ENCODE peak calls at places on chromosomes 2 and 18, in seven cellular contexts. Q is omental fat pad, A is fibroblast of lung, I is AG09319, H is Peyer's patch, N is nephron progenitor cell, L is endodermal cell. W is an unnamed sample.

GRCh38 chr2:76953733-76954347 is 568.3 kb downstream of the LRRTM4 start:
- DNase-seq in A (peak), L (peak), Q (no peak), N (peak), I (no peak), H (peak), W (no peak)

GRCh38 chr18:30444544-30444943 is 598.0 kb downstream of the DSC3 start:
- DNase-seq in Q (no peak), L (no peak), A (no peak), I (no peak), N (no peak), H (no peak), W (no peak)

GRCh38 chr2:182581196-182581935 is 134.7 kb upstream of the DNAJC10 start:
- DNase-seq in A (no peak), N (no peak), Q (no peak), H (no peak), I (no peak), L (no peak), W (no peak)

GRCh38 chr2:161677634-161678033 is 53.4 kb downstream of the SLC4A10 start:
- DNase-seq in N (no peak), I (no peak), Q (no peak), L (no peak), A (no peak), H (no peak), W (no peak)

GRCh38 chr2:162127422-162127821 is 24.6 kb downstream of the GCG start:
- DNase-seq in Q (no peak), I (no peak), A (no peak), L (no peak), N (no peak), H (no peak), W (no peak)

GRCh38 chr18:47928466-47928865 is 2.0 kb downstream of the SMAD2 start:
- DNase-seq in A (peak), Q (no peak), N (no peak), I (no peak), H (no peak), L (no peak), W (no peak)

GRCh38 chr2:40458271-40458794 is 6.4 kb upstream of the SLC8A1 start:
- DNase-seq in I (no peak), Q (no peak), L (no peak), N (no peak), A (no peak), H (no peak), W (no peak)

GRCh38 chr2:240053173-240054155 is at the start of gene OR6B3:
- DNase-seq in L (no peak), Q (no peak), I (no peak), A (no peak), H (no peak), N (no peak), W (no peak)

GRCh38 chr2:182283512-182283911 is 143.3 kb downstream of the PDE1A start:
- DNase-seq in A (no peak), Q (no peak), H (no peak), L (no peak), N (no peak), I (no peak), W (no peak)

GRCh38 chr2:72943540-72944395 is 26.4 kb downstream of the EMX1 start:
- DNase-seq in A (no peak), Q (no peak), I (no peak), H (no peak), L (no peak), N (no peak), W (no peak)

GRCh38 chr2:25310965-25311865 is 30.5 kb downstream of the DNMT3A start:
- DNase-seq in I (no peak), A (no peak), L (peak), Q (no peak), H (peak), N (no peak), W (no peak)

GRCh38 chr2:174606336-174606735 is 8.7 kb upstream of the WIPF1 start:
- DNase-seq in I (no peak), N (no peak), L (no peak), H (no peak), Q (no peak), A (peak), W (no peak)

GRCh38 chr2:132448771-132449170 is 32.2 kb downstream of the GPR39 start:
- DNase-seq in A (peak), N (peak), L (peak), I (no peak), H (peak), Q (no peak), W (no peak)

GRCh38 chr2:46942143-46942526 is 26.5 kb upstream of the MCFD2 start:
- DNase-seq in Q (no peak), N (no peak), L (no peak), H (peak), I (no peak), A (no peak), W (peak)

GRCh38 chr2:82853299-82853698 is 1605.8 kb downstream of the SUCLG1 start:
- DNase-seq in I (no peak), N (no peak), A (no peak), H (no peak), L (no peak), Q (no peak), W (no peak)

GRCh38 chr2:38778686-38779082 is 674 bp downstream of the GEMIN6 start:
- DNase-seq in H (no peak), L (no peak), Q (no peak), A (no peak), N (no peak), I (no peak), W (no peak)

GRCh38 chr2:38775097-38775920 is 2.7 kb upstream of the GEMIN6 start:
- DNase-seq in Q (no peak), N (no peak), A (no peak), I (no peak), L (no peak), H (no peak), W (no peak)

GRCh38 chr2:38771632-38772031 is 6.4 kb upstream of the GEMIN6 start:
- DNase-seq in Q (no peak), I (no peak), N (no peak), L (no peak), H (no peak), A (peak), W (no peak)

GRCh38 chr2:38776531-38776930 is 1.5 kb upstream of the GEMIN6 start:
- DNase-seq in L (no peak), A (no peak), Q (no peak), N (no peak), H (no peak), I (no peak), W (no peak)

GRCh38 chr2:38775921-38776225 is 2.1 kb upstream of the GEMIN6 start:
- DNase-seq in L (no peak), N (no peak), I (no peak), H (no peak), Q (no peak), A (no peak), W (no peak)
- TF ChIP-seq CTCF in L (no peak), N (no peak), I (no peak), H (no peak), Q (no peak), A (no peak), W (no peak)

DNA sequence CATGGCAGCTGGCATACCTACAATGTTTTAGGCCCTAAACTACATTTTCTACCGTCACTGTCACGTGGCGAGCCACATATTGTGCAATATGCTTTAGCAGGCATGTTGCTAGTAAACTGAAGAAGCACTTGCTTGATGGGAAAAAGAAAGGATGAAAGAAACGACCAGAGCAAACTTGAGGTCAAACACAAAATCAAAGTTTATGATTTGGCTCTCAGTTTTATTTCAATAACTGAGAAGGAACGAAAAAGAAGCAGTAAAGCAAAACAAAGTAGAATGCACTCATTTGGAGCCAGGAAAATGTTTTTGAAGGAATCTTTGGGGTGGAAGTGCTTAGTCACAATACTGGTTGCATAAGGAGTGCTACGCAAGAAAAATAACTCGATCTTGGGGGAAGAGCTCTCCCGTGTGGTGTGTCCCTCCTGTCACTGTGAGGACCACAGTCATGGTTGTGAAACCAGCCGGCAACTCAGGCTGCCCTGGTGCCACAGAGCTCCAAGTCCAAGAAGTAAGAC is 349.8 kb downstream of the RBM43 start:
- DNase-seq in Q (peak), N (no peak), A (peak), L (peak), I (peak), H (peak), W (no peak)
- TF ChIP-seq CTCF in Q (no peak), N (no peak), A (peak), L (peak), I (peak), H (no peak), W (no peak)

DNA sequence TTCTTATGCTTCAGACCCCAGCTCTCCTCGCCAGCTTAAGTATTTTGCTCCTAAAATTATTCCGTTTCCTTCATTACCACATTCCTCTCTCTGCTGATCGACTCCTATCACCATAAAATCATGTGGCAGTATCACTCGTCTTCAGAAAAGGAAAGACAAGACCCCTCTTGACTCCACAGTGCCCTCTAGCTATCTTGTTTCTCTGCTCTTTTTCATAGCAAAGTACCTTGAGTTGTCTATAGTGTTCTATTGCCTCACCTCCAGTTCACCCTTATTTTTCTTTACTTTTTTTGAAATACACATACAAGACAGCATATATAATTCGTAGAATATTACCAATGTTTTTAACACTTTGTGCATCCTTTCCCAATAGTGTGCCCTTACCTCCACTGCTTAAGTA is 273.2 kb upstream of the SIX3 start:
- DNase-seq in I (no peak), L (no peak), Q (no peak), A (no peak), H (no peak), N (no peak), W (no peak)
- TF ChIP-seq CTCF in I (peak), L (peak), Q (no peak), A (no peak), H (no peak), N (no peak), W (no peak)

DNA sequence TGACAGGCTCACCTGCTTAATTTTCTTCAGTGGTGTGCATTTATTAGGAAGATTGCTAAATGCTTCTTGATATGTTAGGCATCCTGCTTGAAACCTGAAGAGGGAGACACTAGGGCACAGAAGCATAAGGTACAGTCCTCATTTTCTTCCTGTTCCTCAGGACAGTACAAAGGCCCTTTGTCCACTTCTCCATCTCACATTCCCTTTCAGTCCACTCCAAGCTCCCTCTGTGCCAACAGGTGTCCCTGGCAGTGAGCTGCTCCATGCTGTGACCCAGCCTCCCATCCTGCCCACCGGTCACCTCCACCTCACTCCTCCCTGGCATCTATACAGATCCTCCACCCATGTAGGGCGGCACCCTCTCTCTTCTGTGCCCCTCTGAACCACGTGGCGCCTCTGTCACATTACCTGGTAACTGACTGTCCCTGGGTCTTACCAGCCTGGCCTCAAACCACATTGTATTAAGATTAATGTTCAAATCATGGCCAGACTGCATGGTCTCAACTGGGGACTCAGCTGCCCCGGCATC is 162.8 kb downstream of the VAPA start:
- DNase-seq in H (no peak), I (no peak), A (no peak), L (no peak), N (no peak), Q (no peak), W (no peak)
- TF ChIP-seq CTCF in H (no peak), I (no peak), A (no peak), L (no peak), N (no peak), Q (no peak), W (no peak)

GRCh38 chr2:115635440-115635839 is 1193.0 kb downstream of the DPP10 start:
- DNase-seq in I (no peak), L (no peak), N (no peak), Q (no peak), H (no peak), A (no peak), W (no peak)
- TF ChIP-seq CTCF in I (no peak), L (no peak), N (no peak), Q (no peak), H (no peak), A (no peak), W (no peak)

DNA sequence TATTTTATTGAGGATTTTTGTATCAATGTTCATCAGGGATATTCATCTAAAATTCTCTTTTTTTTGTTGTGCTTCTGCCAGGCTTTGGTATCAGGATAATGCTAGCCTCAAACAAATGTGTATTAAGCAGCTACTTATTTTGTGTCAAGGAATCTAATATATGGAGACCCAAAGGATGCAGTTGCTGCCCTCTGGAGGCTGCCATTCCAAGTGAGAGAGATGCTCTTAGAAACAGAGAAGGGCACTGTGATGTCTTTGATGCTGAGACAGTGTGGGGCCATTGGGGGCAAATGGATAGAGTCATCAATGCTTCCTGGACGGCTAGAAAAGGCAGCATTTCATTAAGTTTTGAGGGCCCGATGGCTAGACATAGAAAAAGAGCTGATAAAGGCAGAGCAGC is 292.6 kb downstream of the SETBP1 start:
- DNase-seq in L (peak), A (peak), H (peak), I (no peak), N (no peak), Q (no peak), W (no peak)
- TF ChIP-seq CTCF in L (peak), A (peak), H (peak), I (peak), N (no peak), Q (no peak), W (no peak)

GRCh38 chr18:43780782-43781340 is 503.6 kb upstream of the SYT4 start:
- DNase-seq in Q (no peak), A (peak), I (peak), H (no peak), N (no peak), L (no peak), W (no peak)
- TF ChIP-seq CTCF in Q (no peak), A (no peak), I (no peak), H (no peak), N (no peak), L (no peak), W (no peak)

W was measured in activated B cell treated with CpG ODN at 0.5 μM for 24 hours.